ENCODE peak calls at places on chromosomes 7 and 10, in seven cellular contexts. One of them, this sample, is unnamed. For H3K4me1, the result is how much of the 10 kb centered on the place peaks cover.

GRCh38 chr10:52955337-52955736 is 182.8 kb upstream of the MBL2 start:
- DNase-seq in esophagus squamous epithelium: no peak
- DNase-seq in endodermal cell: no peak
- DNase-seq in psoas muscle: no peak
- DNase-seq in transverse colon: no peak
- DNase-seq in effector memory CD4-positive, alpha-beta T cell: no peak
- DNase-seq in heart right ventricle: no peak
- DNase-seq in this sample: no peak

GRCh38 chr10:24603333-24603732 is 120.4 kb downstream of the ARHGAP21 start:
- DNase-seq in endodermal cell: no peak
- DNase-seq in esophagus squamous epithelium: no peak
- DNase-seq in heart right ventricle: no peak
- DNase-seq in psoas muscle: no peak
- DNase-seq in effector memory CD4-positive, alpha-beta T cell: no peak
- DNase-seq in transverse colon: no peak
- DNase-seq in this sample: no peak

GRCh38 chr7:33916357-33917081 is 11.2 kb downstream of the BMPER start:
- DNase-seq in heart right ventricle: no peak
- DNase-seq in endodermal cell: no peak
- DNase-seq in esophagus squamous epithelium: no peak
- DNase-seq in effector memory CD4-positive, alpha-beta T cell: no peak
- DNase-seq in transverse colon: no peak
- DNase-seq in psoas muscle: no peak
- DNase-seq in this sample: no peak

GRCh38 chr7:25075459-25075858 is 49.6 kb downstream of the CYCS start:
- DNase-seq in effector memory CD4-positive, alpha-beta T cell: no peak
- DNase-seq in transverse colon: no peak
- DNase-seq in endodermal cell: no peak
- DNase-seq in esophagus squamous epithelium: no peak
- DNase-seq in heart right ventricle: no peak
- DNase-seq in psoas muscle: no peak
- DNase-seq in this sample: no peak

GRCh38 chr10:42933454-42934340 is 143.2 kb upstream of the RET start:
- DNase-seq in esophagus squamous epithelium: no peak
- DNase-seq in endodermal cell: peak
- DNase-seq in heart right ventricle: no peak
- DNase-seq in effector memory CD4-positive, alpha-beta T cell: no peak
- DNase-seq in psoas muscle: no peak
- DNase-seq in transverse colon: peak
- DNase-seq in this sample: peak

GRCh38 chr7:115293628-115294236 is 371.8 kb downstream of the MDFIC start:
- DNase-seq in esophagus squamous epithelium: no peak
- DNase-seq in psoas muscle: no peak
- DNase-seq in effector memory CD4-positive, alpha-beta T cell: no peak
- DNase-seq in transverse colon: no peak
- DNase-seq in heart right ventricle: no peak
- DNase-seq in endodermal cell: no peak
- DNase-seq in this sample: no peak

GRCh38 chr7:2470204-2471021 is 5.8 kb downstream of the GRIFIN start:
- DNase-seq in heart right ventricle: no peak
- DNase-seq in endodermal cell: peak
- DNase-seq in esophagus squamous epithelium: no peak
- DNase-seq in psoas muscle: no peak
- DNase-seq in transverse colon: no peak
- DNase-seq in effector memory CD4-positive, alpha-beta T cell: no peak
- DNase-seq in this sample: no peak

GRCh38 chr7:20785211-20786048 is 1.3 kb downstream of the SP8 start:
- DNase-seq in heart right ventricle: no peak
- DNase-seq in effector memory CD4-positive, alpha-beta T cell: no peak
- DNase-seq in transverse colon: no peak
- DNase-seq in endodermal cell: peak
- DNase-seq in psoas muscle: no peak
- DNase-seq in esophagus squamous epithelium: no peak
- DNase-seq in this sample: peak

GRCh38 chr7:18580945-18581344 is 85.4 kb downstream of the HDAC9 start:
- DNase-seq in effector memory CD4-positive, alpha-beta T cell: no peak
- DNase-seq in psoas muscle: no peak
- DNase-seq in transverse colon: no peak
- DNase-seq in endodermal cell: no peak
- DNase-seq in heart right ventricle: no peak
- DNase-seq in esophagus squamous epithelium: no peak
- DNase-seq in this sample: no peak

GRCh38 chr7:105945848-105946247 is 17.2 kb upstream of the CDHR3 start:
- DNase-seq in transverse colon: no peak
- DNase-seq in effector memory CD4-positive, alpha-beta T cell: no peak
- DNase-seq in psoas muscle: no peak
- DNase-seq in esophagus squamous epithelium: no peak
- DNase-seq in endodermal cell: no peak
- DNase-seq in heart right ventricle: no peak
- DNase-seq in this sample: no peak
- H3K4me1 ChIP-seq in transverse colon: under half
- H3K4me1 ChIP-seq in effector memory CD4-positive, alpha-beta T cell: under half
- H3K4me1 ChIP-seq in psoas muscle: under half
- H3K4me1 ChIP-seq in esophagus squamous epithelium: under half
- H3K4me1 ChIP-seq in endodermal cell: under half
- H3K4me1 ChIP-seq in heart right ventricle: under half
- H3K4me1 ChIP-seq in this sample: under half

GRCh38 chr7:69804962-69805361 is 206.7 kb downstream of the AUTS2 start:
- DNase-seq in heart right ventricle: no peak
- DNase-seq in esophagus squamous epithelium: no peak
- DNase-seq in endodermal cell: no peak
- DNase-seq in psoas muscle: no peak
- DNase-seq in transverse colon: no peak
- DNase-seq in effector memory CD4-positive, alpha-beta T cell: no peak
- DNase-seq in this sample: no peak
- H3K4me1 ChIP-seq in heart right ventricle: under half
- H3K4me1 ChIP-seq in esophagus squamous epithelium: under half
- H3K4me1 ChIP-seq in endodermal cell: under half
- H3K4me1 ChIP-seq in psoas muscle: under half
- H3K4me1 ChIP-seq in transverse colon: under half
- H3K4me1 ChIP-seq in effector memory CD4-positive, alpha-beta T cell: under half
- H3K4me1 ChIP-seq in this sample: under half

DNA sequence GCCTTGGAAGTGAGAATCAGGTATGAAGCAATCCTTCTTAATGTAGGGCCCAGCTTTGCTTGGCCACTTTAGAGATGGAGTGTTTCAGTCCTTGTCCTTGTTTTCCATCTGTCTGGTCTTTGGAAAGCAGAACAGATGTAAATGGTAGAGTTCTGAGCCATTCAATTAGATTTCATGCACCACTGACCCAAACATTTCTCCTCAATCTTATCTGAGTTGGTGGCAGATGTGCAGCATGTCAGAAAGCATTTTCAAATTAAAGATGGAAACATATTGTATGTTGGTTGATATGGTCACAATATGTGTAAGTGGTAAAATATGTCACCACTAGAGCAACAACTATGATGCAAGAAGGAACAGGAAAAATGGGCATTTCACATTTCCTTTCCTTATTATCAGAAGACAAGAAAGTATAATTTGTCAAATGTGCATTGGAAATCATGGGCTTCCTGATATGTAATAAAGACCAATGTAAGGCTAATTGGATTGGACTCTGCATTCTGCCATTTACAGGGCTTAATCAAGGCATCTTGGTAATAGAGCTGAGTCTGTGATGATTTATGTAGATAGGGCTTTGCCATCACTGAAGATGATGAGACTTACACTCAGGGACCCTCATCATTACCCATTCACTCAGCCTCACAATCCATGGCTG is 750.6 kb downstream of the NRG3 start:
- DNase-seq in effector memory CD4-positive, alpha-beta T cell: no peak
- DNase-seq in transverse colon: no peak
- DNase-seq in esophagus squamous epithelium: no peak
- DNase-seq in heart right ventricle: no peak
- DNase-seq in psoas muscle: no peak
- DNase-seq in endodermal cell: no peak
- DNase-seq in this sample: no peak
- H3K4me1 ChIP-seq in effector memory CD4-positive, alpha-beta T cell: under half
- H3K4me1 ChIP-seq in transverse colon: under half
- H3K4me1 ChIP-seq in esophagus squamous epithelium: under half
- H3K4me1 ChIP-seq in heart right ventricle: under half
- H3K4me1 ChIP-seq in psoas muscle: under half
- H3K4me1 ChIP-seq in endodermal cell: under half
- H3K4me1 ChIP-seq in this sample: under half

GRCh38 chr10:73017955-73018480 is 63.4 kb upstream of the PLA2G12B start:
- DNase-seq in endodermal cell: no peak
- DNase-seq in transverse colon: no peak
- DNase-seq in heart right ventricle: peak
- DNase-seq in effector memory CD4-positive, alpha-beta T cell: no peak
- DNase-seq in esophagus squamous epithelium: no peak
- DNase-seq in psoas muscle: peak
- DNase-seq in this sample: no peak
- H3K4me1 ChIP-seq in endodermal cell: under half
- H3K4me1 ChIP-seq in transverse colon: under half
- H3K4me1 ChIP-seq in heart right ventricle: under half
- H3K4me1 ChIP-seq in effector memory CD4-positive, alpha-beta T cell: under half
- H3K4me1 ChIP-seq in esophagus squamous epithelium: under half
- H3K4me1 ChIP-seq in psoas muscle: under half
- H3K4me1 ChIP-seq in this sample: under half

GRCh38 chr7:26153823-26154783 is 2.1 kb downstream of the NFE2L3 start:
- DNase-seq in heart right ventricle: no peak
- DNase-seq in effector memory CD4-positive, alpha-beta T cell: peak
- DNase-seq in esophagus squamous epithelium: no peak
- DNase-seq in endodermal cell: peak
- DNase-seq in transverse colon: peak
- DNase-seq in psoas muscle: no peak
- DNase-seq in this sample: no peak

GRCh38 chr7:26157520-26158105 is 5.6 kb downstream of the NFE2L3 start:
- DNase-seq in transverse colon: no peak
- DNase-seq in endodermal cell: no peak
- DNase-seq in psoas muscle: no peak
- DNase-seq in esophagus squamous epithelium: no peak
- DNase-seq in effector memory CD4-positive, alpha-beta T cell: no peak
- DNase-seq in heart right ventricle: no peak
- DNase-seq in this sample: no peak

GRCh38 chr7:26159243-26159642 is 7.2 kb downstream of the NFE2L3 start:
- DNase-seq in esophagus squamous epithelium: no peak
- DNase-seq in heart right ventricle: no peak
- DNase-seq in transverse colon: no peak
- DNase-seq in endodermal cell: no peak
- DNase-seq in psoas muscle: no peak
- DNase-seq in effector memory CD4-positive, alpha-beta T cell: no peak
- DNase-seq in this sample: no peak

GRCh38 chr7:26155531-26156375 is 3.8 kb downstream of the NFE2L3 start:
- DNase-seq in endodermal cell: peak
- DNase-seq in effector memory CD4-positive, alpha-beta T cell: no peak
- DNase-seq in psoas muscle: no peak
- DNase-seq in esophagus squamous epithelium: no peak
- DNase-seq in transverse colon: no peak
- DNase-seq in heart right ventricle: no peak
- DNase-seq in this sample: no peak

DNA sequence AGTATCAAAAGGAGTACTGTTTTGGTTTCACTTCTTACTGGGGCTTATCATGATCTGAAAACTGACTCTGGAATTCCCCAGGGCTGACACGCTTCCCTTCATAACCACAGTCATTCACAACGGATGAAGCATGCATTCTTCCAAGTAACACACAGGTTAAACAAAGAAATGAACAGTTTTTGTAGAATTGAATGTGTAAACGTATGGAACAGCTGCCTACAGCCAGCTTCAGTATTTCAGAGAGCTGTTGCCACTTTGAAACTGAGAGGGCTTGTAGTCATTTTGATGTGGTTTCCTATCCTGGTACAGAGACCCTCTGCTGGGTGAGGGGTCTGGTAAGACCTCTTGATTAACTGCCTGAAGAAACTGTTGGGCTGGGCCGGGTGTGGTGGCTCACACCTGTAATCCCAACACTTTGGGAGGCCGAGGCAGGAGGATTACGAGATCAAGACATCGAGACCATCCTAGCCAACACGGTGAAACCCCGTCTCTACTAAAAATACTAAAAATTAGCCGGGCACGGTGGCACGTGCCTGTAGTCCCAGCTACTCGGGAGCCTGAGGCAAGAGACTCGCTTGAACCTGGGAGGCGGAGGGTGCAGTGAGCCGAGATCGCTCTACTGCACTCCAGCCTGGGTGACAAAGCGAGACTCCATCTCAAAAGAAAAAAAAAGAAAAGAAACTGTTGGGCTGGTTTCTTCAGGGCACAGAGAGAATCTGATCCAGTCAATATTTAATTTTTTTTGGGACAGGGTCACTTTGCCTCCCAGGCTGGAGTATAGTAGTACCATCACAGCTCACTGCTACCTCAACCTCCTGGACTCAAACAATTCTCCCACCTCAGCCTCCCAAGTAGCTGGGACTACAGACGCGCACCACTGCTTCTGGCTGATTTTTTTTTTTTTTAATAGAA is 4.7 kb downstream of the NFE2L3 start:
- DNase-seq in effector memory CD4-positive, alpha-beta T cell: peak
- DNase-seq in heart right ventricle: no peak
- DNase-seq in psoas muscle: no peak
- DNase-seq in endodermal cell: no peak
- DNase-seq in esophagus squamous epithelium: no peak
- DNase-seq in transverse colon: peak
- DNase-seq in this sample: no peak
- H3K4me1 ChIP-seq in effector memory CD4-positive, alpha-beta T cell: under half
- H3K4me1 ChIP-seq in heart right ventricle: under half
- H3K4me1 ChIP-seq in psoas muscle: under half
- H3K4me1 ChIP-seq in endodermal cell: under half
- H3K4me1 ChIP-seq in esophagus squamous epithelium: under half
- H3K4me1 ChIP-seq in transverse colon: under half
- H3K4me1 ChIP-seq in this sample: under half